ENCODE peak calls at places on chromosomes 7 and 10, in seven cellular contexts. E is Peyer's patch, Y is PC-3, K is cardiac muscle cell, U is upper lobe of right lung, M is Panc1, F is RWPE1. Z is an unnamed sample.
A peak's percentile ranks its signal among the peaks of the same experiment; 100 is the strongest.

GRCh38 chr7:102009628-102010027 is 192.2 kb downstream of the CUX1 start:
- DNase-seq in Y (no peak), M (no peak), E (no peak), F (no peak), U (no peak), K (no peak), Z (no peak)

GRCh38 chr10:132527338-132528063 is 10.1 kb upstream of the INPP5A start:
- DNase-seq in M (no peak), K (no peak), U (no peak), F (no peak), E (peak; percentile 40), Y (no peak), Z (peak; percentile 5)

GRCh38 chr10:24496066-24496465 is 227.6 kb downstream of the ARHGAP21 start:
- DNase-seq in Y (no peak), M (no peak), F (no peak), E (no peak), U (no peak), K (no peak), Z (no peak)

GRCh38 chr7:2508327-2509231 is 11.0 kb upstream of the LFNG start:
- DNase-seq in M (no peak), K (no peak), F (no peak), Y (no peak), E (peak; percentile 94), U (peak; percentile 86), Z (peak; percentile 71)

GRCh38 chr10:47458466-47459154 is 25.3 kb downstream of the ANXA8 start:
- DNase-seq in E (no peak), Y (peak; percentile 67), F (peak; percentile 25), U (no peak), K (no peak), M (no peak), Z (no peak)

GRCh38 chr7:127874049-127874636 is 157.1 kb downstream of the LRRC4 start:
- DNase-seq in U (no peak), E (no peak), M (no peak), Y (no peak), F (no peak), K (no peak), Z (no peak)

GRCh38 chr10:112722758-112723157 is 227.3 kb upstream of the TCF7L2 start:
- DNase-seq in U (no peak), M (no peak), E (no peak), F (no peak), K (no peak), Y (no peak), Z (no peak)

GRCh38 chr7:131105294-131105802 is 222.3 kb upstream of the MKLN1 start:
- DNase-seq in K (peak; percentile 68), U (no peak), E (no peak), M (no peak), Y (peak; percentile 9), F (peak; percentile 20), Z (no peak)

GRCh38 chr10:42961156-42961589 is 115.7 kb upstream of the RET start:
- DNase-seq in M (no peak), K (no peak), E (no peak), Y (no peak), F (no peak), U (peak; percentile 40), Z (no peak)

GRCh38 chr10:98852686-98853085 is 383.0 kb downstream of the HPSE2 start:
- DNase-seq in F (no peak), Y (no peak), K (no peak), U (no peak), E (no peak), M (no peak), Z (no peak)

GRCh38 chr7:116354171-116354545 is 143.8 kb downstream of the TES start:
- DNase-seq in K (no peak), Y (no peak), M (no peak), E (peak; percentile 47), F (peak; percentile 8), U (no peak), Z (peak; percentile 15)

GRCh38 chr7:85630904-85631582 is 444.2 kb upstream of the SEMA3D start:
- DNase-seq in K (no peak), U (no peak), M (no peak), F (no peak), E (no peak), Y (peak; percentile 12), Z (no peak)

GRCh38 chr7:81462672-81463071 is 307.2 kb downstream of the HGF start:
- DNase-seq in F (peak; percentile 8), K (no peak), E (no peak), Y (peak; percentile 73), M (no peak), U (no peak), Z (no peak)

GRCh38 chr10:132608511-132609195 is 71.1 kb downstream of the INPP5A start:
- DNase-seq in U (peak; percentile 48), M (no peak), E (peak; percentile 43), Y (no peak), F (no peak), K (no peak), Z (no peak)

GRCh38 chr7:24701232-24701898 is 55.9 kb downstream of the GSDME start:
- DNase-seq in M (no peak), Y (peak; percentile 95), E (no peak), F (peak; percentile 70), U (no peak), K (peak; percentile 28), Z (no peak)

GRCh38 chr7:125481323-125481722 is 551.7 kb upstream of the POT1 start:
- DNase-seq in K (no peak), E (no peak), Y (no peak), U (no peak), M (no peak), F (no peak), Z (no peak)

GRCh38 chr10:22713853-22714523 is 390 bp downstream of the PIP4K2A start:
- DNase-seq in Y (peak; percentile 5), K (no peak), F (no peak), E (peak; percentile 71), M (no peak), U (peak; percentile 77), Z (peak; percentile 30)

GRCh38 chr10:22606164-22606614 is 108.2 kb downstream of the PIP4K2A start:
- DNase-seq in E (peak; percentile 91), M (no peak), F (no peak), U (no peak), Y (peak; percentile 62), K (no peak), Z (peak; percentile 56)

GRCh38 chr7:22601812-22602568 is 102.0 kb upstream of the STEAP1B start:
- DNase-seq in K (no peak), M (no peak), F (no peak), E (no peak), Y (peak; percentile 48), U (no peak), Z (no peak)

GRCh38 chr10:25682203-25682950 is 251.7 kb upstream of the MYO3A start:
- DNase-seq in F (peak; percentile 13), M (no peak), Y (no peak), K (peak; percentile 66), E (no peak), U (no peak), Z (no peak)

GRCh38 chr7:95527033-95527775 is 41.5 kb downstream of the ASB4 start:
- DNase-seq in M (peak; percentile 32), K (peak; percentile 72), F (peak; percentile 80), E (peak; percentile 71), U (no peak), Y (peak; percentile 65), Z (peak; percentile 48)

DNA sequence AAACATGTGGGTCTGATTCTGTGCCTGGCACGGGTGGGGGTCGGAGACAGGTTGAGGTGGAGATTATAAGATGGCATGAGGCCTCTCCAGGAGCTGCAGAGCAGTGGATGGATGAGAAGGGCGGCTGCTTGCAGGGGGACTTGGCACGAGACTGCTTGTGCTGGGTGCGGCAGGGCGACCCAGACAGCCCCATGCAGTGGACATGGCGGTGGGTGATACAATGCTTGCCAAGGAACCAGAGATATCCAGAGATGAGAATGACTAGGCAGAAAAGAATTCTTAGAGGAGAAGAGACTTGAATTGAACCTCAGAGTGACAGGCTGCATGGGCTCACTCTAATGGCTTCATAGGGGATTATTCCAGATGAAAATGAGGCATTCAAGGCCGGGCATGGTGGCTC is 145.4 kb downstream of the NEURL1 start:
- DNase-seq in M (no peak), F (no peak), K (no peak), E (no peak), U (no peak), Y (no peak), Z (no peak)
- H3K27ac ChIP-seq in M (no peak overlapping the region), F (peak overlapping the region; percentile 48), K (no peak overlapping the region), E (no peak overlapping the region), U (no peak overlapping the region), Y (no peak overlapping the region), Z (peak overlapping the region; percentile 69)

DNA sequence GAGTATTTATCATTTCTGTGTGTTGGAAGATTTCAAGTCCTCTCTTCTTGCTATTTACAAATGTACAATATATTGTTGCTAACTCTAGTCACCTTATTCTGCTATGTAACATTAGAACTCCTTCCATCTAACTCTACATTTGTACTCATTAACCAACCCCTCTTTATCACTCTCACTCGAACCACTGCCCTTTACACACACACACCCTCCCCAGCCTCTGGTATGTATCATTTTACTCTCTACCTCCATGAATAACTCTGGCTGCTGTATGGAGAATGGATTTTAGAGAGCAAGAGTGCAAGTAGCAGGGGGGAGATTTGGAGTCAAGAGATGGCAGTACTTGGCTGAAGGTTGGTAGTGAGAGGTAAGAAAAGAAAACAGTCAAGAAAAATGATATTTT is 289.3 kb downstream of the NRG3 start:
- DNase-seq in U (no peak), E (no peak), M (no peak), K (no peak), Y (no peak), F (no peak), Z (no peak)
- TF ChIP-seq CTCF in U (no peak), E (no peak), M (no peak), K (no peak), Y (no peak), F (no peak), Z (no peak)

DNA sequence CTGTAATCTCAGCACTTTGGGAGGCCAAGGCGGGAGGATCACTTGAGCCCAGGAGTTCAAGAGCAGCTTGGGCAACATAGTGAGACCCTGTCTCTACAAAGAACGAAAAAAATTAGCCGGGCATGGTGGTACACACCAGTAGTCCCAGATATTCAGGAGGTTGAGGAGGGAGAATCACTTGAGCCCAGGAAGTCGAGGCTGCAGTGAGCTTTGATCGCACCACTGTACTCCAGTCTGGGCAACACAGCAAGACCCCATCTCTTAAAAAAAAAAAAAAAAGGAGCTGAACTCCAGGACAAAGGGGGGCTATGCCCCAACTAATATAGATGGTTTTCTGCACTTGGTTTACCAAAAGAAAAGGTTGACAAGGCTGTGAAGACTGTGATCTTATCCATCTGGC is 101.2 kb upstream of the ANLN start:
- DNase-seq in Y (no peak), M (no peak), F (no peak), U (no peak), E (no peak), K (no peak), Z (no peak)
- H3K27ac ChIP-seq in Y (peak overlapping the region; percentile 78), M (peak overlapping the region; percentile 99), F (no peak overlapping the region), U (no peak overlapping the region), E (no peak overlapping the region), K (no peak overlapping the region), Z (no peak overlapping the region)

GRCh38 chr7:29236649-29237048 is 42.1 kb downstream of the CHN2 start:
- DNase-seq in K (no peak), E (no peak), Y (no peak), F (no peak), U (no peak), M (no peak), Z (no peak)

GRCh38 chr7:29243777-29244655 is 49.4 kb downstream of the CHN2 start:
- DNase-seq in Y (no peak), F (no peak), E (peak; percentile 55), M (no peak), U (no peak), K (no peak), Z (no peak)

GRCh38 chr7:29237483-29237882 is 42.9 kb downstream of the CHN2 start:
- DNase-seq in E (no peak), K (no peak), F (no peak), M (no peak), U (no peak), Y (no peak), Z (no peak)

GRCh38 chr7:29236071-29236580 is 41.6 kb downstream of the CHN2 start:
- DNase-seq in U (no peak), M (no peak), Y (no peak), K (no peak), E (no peak), F (no peak), Z (no peak)

GRCh38 chr7:29239638-29240037 is 45.1 kb downstream of the CHN2 start:
- DNase-seq in K (no peak), E (peak; percentile 69), F (no peak), U (no peak), Y (peak; percentile 53), M (no peak), Z (no peak)
- TF ChIP-seq CTCF in K (peak; percentile 44), E (peak; percentile 30), F (no peak), U (peak; percentile 49), Y (peak; percentile 69), M (peak; percentile 52), Z (peak; percentile 40)

Z was measured in transverse colon.